ENCODE peak calls at places on chromosomes 16 and 17, in six cellular contexts. O, C, Z, T, I and U are unnamed samples. For H3K27me3, the result is how much of the 10 kb centered on the place peaks cover.

GRCh38 chr17:32516450-32516849 is 29.7 kb downstream of the CDK5R1 start:
- DNase-seq in O (no peak), C (no peak), Z (no peak), T (no peak), I (no peak), U (no peak)

GRCh38 chr16:67959520-67959919 is 8.9 kb downstream of the SLC12A4 start:
- DNase-seq in O (peak), C (no peak), Z (peak), T (no peak), I (peak), U (no peak)

GRCh38 chr16:4561565-4561964 is 5.4 kb downstream of the C16orf96 start:
- DNase-seq in O (no peak), C (no peak), Z (no peak), T (no peak), I (no peak), U (no peak)

GRCh38 chr16:54059319-54059718 is 227.3 kb downstream of the IRX3 start:
- DNase-seq in O (no peak), C (no peak), Z (no peak), T (no peak), I (no peak), U (no peak)

GRCh38 chr17:60442271-60443201 is 20.2 kb downstream of the CHCT1 start:
- DNase-seq in O (peak), C (no peak), Z (no peak), T (no peak), I (no peak), U (no peak)

GRCh38 chr17:75044716-75045115 is 2.1 kb downstream of the ATP5PD start:
- DNase-seq in O (no peak), C (no peak), Z (no peak), T (no peak), I (no peak), U (no peak)

GRCh38 chr17:74383140-74383539 is 15.8 kb downstream of the GPR142 start:
- DNase-seq in O (no peak), C (no peak), Z (no peak), T (no peak), I (no peak), U (no peak)

GRCh38 chr16:66562986-66563385 is 3.3 kb upstream of the CMTM1 start:
- DNase-seq in O (no peak), C (no peak), Z (no peak), T (no peak), I (no peak), U (no peak)

GRCh38 chr16:19393226-19394074 is 24.2 kb upstream of the TMC5 start:
- DNase-seq in O (peak), C (no peak), Z (peak), T (no peak), I (no peak), U (no peak)

GRCh38 chr17:76585048-76585648 is 512 bp downstream of the ST6GALNAC2 start:
- DNase-seq in O (peak), C (peak), Z (no peak), T (no peak), I (no peak), U (no peak)

GRCh38 chr16:588639-588888 is 1.3 kb upstream of the RAB40C start:
- DNase-seq in O (peak), C (peak), Z (no peak), T (peak), I (no peak), U (peak)

GRCh38 chr16:75260856-75261589 is 9.6 kb upstream of the BCAR1 start:
- DNase-seq in O (no peak), C (no peak), Z (no peak), T (no peak), I (no peak), U (no peak)

DNA sequence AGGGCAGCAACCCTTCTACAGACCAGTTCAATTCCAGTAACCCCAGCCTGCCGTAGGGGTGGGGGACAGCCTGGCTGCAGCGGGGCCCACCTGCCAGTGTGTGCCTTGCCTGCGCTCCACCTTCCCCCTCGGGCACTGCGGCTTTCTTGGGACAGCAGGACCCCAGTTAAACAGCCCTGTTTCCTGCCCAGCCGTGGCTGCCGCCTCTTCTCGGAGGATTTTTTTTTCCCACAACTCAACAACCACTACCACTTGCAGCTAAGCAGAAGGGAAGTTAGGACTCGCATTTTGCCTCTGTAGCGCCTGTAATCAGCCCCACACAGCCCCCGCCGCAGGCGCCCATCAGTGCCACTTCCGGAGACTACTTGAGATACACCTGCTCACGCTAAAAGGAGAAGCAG is 76.1 kb downstream of the RAI1 start:
- DNase-seq in O (no peak), C (no peak), Z (no peak), T (peak), I (no peak), U (no peak)
- H3K4me3 ChIP-seq in O (no peak), C (no peak), Z (no peak), T (no peak), I (no peak), U (no peak)

DNA sequence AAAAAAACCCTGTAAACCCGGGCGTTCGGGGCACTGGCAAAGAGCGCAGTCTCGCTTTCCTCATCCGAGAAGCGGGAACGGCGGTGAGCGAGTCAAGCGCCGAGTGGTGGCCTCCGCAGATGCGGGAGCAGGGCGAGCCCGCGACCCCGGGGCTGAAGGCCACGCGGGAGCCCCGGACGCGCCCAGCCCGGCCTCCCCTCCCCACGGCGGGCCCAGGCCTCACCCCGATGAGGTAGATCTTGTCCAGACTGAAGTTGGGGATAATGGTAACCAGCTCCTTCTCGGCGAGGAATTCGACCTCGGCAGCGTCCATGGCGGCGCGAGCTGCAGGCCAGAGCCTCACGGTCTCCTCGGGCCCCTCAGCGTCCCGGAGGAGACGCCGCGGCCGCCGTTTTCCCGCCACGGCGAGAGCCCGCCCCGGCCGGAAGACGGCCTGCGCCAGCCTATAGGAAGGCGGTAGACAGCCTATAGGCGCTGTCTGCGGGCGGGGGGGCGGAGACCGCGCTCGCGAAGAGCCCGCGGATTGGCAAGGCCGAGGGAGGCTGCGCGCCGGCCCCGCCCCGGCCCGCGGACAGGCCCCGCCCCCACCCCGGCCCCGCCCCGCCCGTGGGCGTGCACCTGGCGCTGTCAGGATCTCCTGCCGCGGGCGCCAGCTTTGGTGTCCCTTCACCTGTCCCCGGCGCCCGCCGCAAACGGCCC is at the start of gene GINS2:
- DNase-seq in O (peak), C (peak), Z (peak), T (peak), I (peak), U (peak)
- H3K27ac ChIP-seq in O (no peak), C (no peak), Z (no peak), T (peak), I (no peak), U (no peak)

DNA sequence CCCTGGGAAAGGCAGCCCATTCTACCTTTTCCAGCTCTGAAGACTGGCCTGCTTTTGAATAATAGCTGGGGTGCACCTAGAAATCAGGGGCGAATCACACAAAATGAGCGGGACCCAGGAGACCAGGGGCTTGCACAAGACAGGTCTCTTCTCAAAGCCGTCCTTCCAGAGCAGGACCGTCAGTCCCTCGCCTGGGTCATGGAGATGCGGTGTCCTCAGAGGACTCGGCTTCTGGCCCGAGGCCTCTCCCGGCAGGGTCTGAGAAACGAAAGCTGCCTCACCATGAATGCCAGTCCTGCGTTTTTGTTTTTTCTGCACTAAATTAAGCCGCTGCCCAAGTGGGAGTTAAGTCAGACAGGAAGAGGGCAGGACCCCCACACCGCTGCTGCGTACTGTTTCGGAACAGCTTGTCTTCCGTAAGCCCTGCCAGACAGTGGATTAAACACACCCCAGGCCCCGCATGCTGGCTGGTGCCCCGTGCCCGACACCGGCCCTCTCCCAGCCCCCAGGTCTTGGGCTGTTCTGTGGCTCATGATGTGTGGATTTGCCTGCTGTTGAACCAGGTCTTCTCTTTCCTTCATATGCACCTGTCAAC is 142.1 kb upstream of the RPH3AL start:
- DNase-seq in O (no peak), C (no peak), Z (no peak), T (no peak), I (no peak), U (no peak)
- H3K27me3 ChIP-seq in O (under half), C (under half), Z (under half), T (under half), I (under half), U (under half)

GRCh38 chr17:82736511-82737185 is 1.2 kb downstream of the FN3K start:
- DNase-seq in O (no peak), C (no peak), Z (no peak), T (no peak), I (no peak), U (no peak)
- H3K4me3 ChIP-seq in O (no peak), C (peak), Z (no peak), T (no peak), I (peak), U (no peak)

GRCh38 chr17:17683710-17684365 is 2.6 kb downstream of the RAI1 start:
- DNase-seq in O (peak), C (no peak), Z (no peak), T (no peak), I (no peak), U (no peak)
- H3K27ac ChIP-seq in O (peak), C (peak), Z (no peak), T (peak), I (peak), U (peak)

DNA sequence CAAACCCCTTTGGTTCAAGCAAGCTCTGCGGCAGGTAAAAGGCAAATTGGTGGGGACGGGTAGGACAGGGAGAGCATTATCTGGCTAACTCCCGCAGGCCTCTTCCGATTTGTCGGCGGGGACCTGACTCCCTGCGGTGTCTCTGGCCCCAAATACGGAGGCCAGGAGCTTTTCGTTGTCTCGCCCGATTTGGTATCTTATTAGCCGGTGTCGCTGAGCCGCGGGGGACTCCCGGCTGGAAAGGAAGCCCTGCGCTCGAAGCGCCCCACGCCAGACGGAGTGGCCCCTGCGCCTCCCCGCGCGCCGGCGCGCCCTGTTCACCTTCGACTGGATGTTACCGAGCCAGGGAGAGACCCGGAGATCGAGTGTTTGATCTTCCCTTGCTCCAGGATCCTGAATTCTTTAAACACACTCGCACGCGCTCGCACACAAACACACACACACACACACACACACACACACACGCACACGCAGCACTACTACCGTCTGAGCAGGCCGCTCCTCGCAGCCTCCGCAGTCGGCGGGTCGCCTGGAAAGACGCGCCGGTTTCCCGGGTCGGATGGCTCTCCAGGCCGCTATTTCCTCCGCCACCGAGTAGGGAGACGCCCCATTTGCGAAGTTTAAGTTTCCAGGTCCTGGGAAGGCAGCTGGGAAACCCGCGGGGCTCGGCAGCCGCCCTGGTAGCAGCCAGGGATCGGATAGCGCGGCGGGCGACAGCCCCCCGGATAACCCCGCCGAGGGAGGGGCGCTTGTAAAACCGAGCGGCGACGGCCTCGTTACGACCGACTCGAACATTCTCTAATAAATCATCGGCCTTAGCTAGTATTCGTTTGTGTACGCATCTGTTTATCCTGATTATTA is 3.3 kb downstream of the PRAC1 start:
- DNase-seq in O (no peak), C (no peak), Z (no peak), T (no peak), I (no peak), U (no peak)
- H3K27me3 ChIP-seq in O (half or more), C (half or more), Z (under half), T (under half), I (half or more), U (half or more)